ENCODE peak calls at places on chromosomes 12 and 14, in five cellular contexts. T, X, Z, V and W are unnamed samples.

GRCh38 chr12:117370588-117370987 is 9.2 kb upstream of the NOS1 start:
- DNase-seq in T (no peak), X (no peak), Z (no peak), V (no peak), W (no peak)

GRCh38 chr14:56490379-56490778 is 89.2 kb upstream of the TMEM260 start:
- DNase-seq in T (peak), X (no peak), Z (no peak), V (no peak), W (no peak)

GRCh38 chr14:89899917-89900680 is 54.4 kb downstream of the EFCAB11 start:
- DNase-seq in T (peak), X (no peak), Z (no peak), V (no peak), W (no peak)

GRCh38 chr12:38544357-38545066 is 227.9 kb downstream of the ALG10B start:
- DNase-seq in T (no peak), X (no peak), Z (no peak), V (no peak), W (no peak)

GRCh38 chr12:69966839-69967238 is 141.8 kb downstream of the MYRFL start:
- DNase-seq in T (no peak), X (peak), Z (no peak), V (no peak), W (no peak)

GRCh38 chr14:28773176-28773575 is 6.6 kb downstream of the FOXG1 start:
- DNase-seq in T (no peak), X (no peak), Z (no peak), V (no peak), W (no peak)

GRCh38 chr12:109500406-109501185 is 23.2 kb downstream of the UBE3B start:
- DNase-seq in T (no peak), X (no peak), Z (no peak), V (no peak), W (no peak)

GRCh38 chr12:115261249-115261648 is 577.3 kb upstream of the TBX3 start:
- DNase-seq in T (no peak), X (no peak), Z (no peak), V (no peak), W (no peak)

GRCh38 chr12:114608509-114608908 is 75.5 kb downstream of the TBX3 start:
- DNase-seq in T (no peak), X (no peak), Z (no peak), V (no peak), W (no peak)

GRCh38 chr14:63928744-63929174 is 76.0 kb downstream of the SYNE2 start:
- DNase-seq in T (no peak), X (no peak), Z (no peak), V (no peak), W (no peak)

GRCh38 chr12:127516467-127516866 is 750.5 kb upstream of the TMEM132C start:
- DNase-seq in T (peak), X (peak), Z (no peak), V (no peak), W (no peak)

GRCh38 chr14:61749867-61750266 is 12.4 kb upstream of the SNAPC1 start:
- DNase-seq in T (peak), X (no peak), Z (no peak), V (no peak), W (no peak)

GRCh38 chr12:56629459-56630179 is 507 bp downstream of the BAZ2A start:
- DNase-seq in T (no peak), X (no peak), Z (no peak), V (peak), W (peak)

GRCh38 chr14:52299692-52300278 is 14.3 kb upstream of the PTGER2 start:
- DNase-seq in T (peak), X (peak), Z (no peak), V (no peak), W (no peak)

GRCh38 chr14:54146601-54147000 is 190.0 kb upstream of the BMP4 start:
- DNase-seq in T (no peak), X (no peak), Z (no peak), V (no peak), W (no peak)

GRCh38 chr12:38392584-38393144 is 76.1 kb downstream of the ALG10B start:
- DNase-seq in T (no peak), X (no peak), Z (no peak), V (no peak), W (no peak)

GRCh38 chr12:52206309-52207040 is 14.7 kb upstream of the KRT80 start:
- DNase-seq in T (no peak), X (no peak), Z (no peak), V (no peak), W (peak)

GRCh38 chr12:20300457-20300856 is 67.9 kb upstream of the PDE3A start:
- DNase-seq in T (no peak), X (no peak), Z (no peak), V (no peak), W (no peak)

GRCh38 chr12:100794441-100795192 is at the start of gene ANO4:
- DNase-seq in T (peak), X (no peak), Z (no peak), V (no peak), W (no peak)

GRCh38 chr14:36791402-36791801 is 129.7 kb downstream of the PAX9 start:
- DNase-seq in T (no peak), X (no peak), Z (no peak), V (no peak), W (no peak)

GRCh38 chr12:111699-112591 is 45.4 kb downstream of the IQSEC3 start:
- DNase-seq in T (no peak), X (no peak), Z (no peak), V (no peak), W (no peak)